ENCODE peak calls at places on chromosomes 2 and 18, in five cellular contexts. One of them, this sample, is unnamed.

GRCh38 chr2:133266075-133266925 is 302.0 kb downstream of the NCKAP5 start:
- DNase-seq in activated T-cell treated with anti-CD3 and anti-CD28 coated beads for 24 hours: no peak
- DNase-seq in B cell: no peak
- DNase-seq in activated effector memory CD4-positive, alpha-beta T cell treated with anti-CD3 and anti-CD28 coated beads, Interleukin-2, amount 50 U/mL, for 16 hours: no peak
- DNase-seq in sciatic nerve: no peak
- DNase-seq in this sample: no peak

GRCh38 chr18:58223717-58224424 is 179.8 kb downstream of the NEDD4L start:
- DNase-seq in activated T-cell treated with anti-CD3 and anti-CD28 coated beads for 24 hours: no peak
- DNase-seq in B cell: no peak
- DNase-seq in activated effector memory CD4-positive, alpha-beta T cell treated with anti-CD3 and anti-CD28 coated beads, Interleukin-2, amount 50 U/mL, for 16 hours: no peak
- DNase-seq in sciatic nerve: no peak
- DNase-seq in this sample: no peak

GRCh38 chr2:31388736-31389135 is 25.8 kb downstream of the XDH start:
- DNase-seq in activated T-cell treated with anti-CD3 and anti-CD28 coated beads for 24 hours: no peak
- DNase-seq in B cell: no peak
- DNase-seq in activated effector memory CD4-positive, alpha-beta T cell treated with anti-CD3 and anti-CD28 coated beads, Interleukin-2, amount 50 U/mL, for 16 hours: no peak
- DNase-seq in sciatic nerve: no peak
- DNase-seq in this sample: no peak

GRCh38 chr2:46984642-46985476 is 69.3 kb upstream of the MCFD2 start:
- DNase-seq in activated T-cell treated with anti-CD3 and anti-CD28 coated beads for 24 hours: peak
- DNase-seq in B cell: peak
- DNase-seq in activated effector memory CD4-positive, alpha-beta T cell treated with anti-CD3 and anti-CD28 coated beads, Interleukin-2, amount 50 U/mL, for 16 hours: peak
- DNase-seq in sciatic nerve: no peak
- DNase-seq in this sample: no peak

GRCh38 chr2:45343618-45344017 is 267.4 kb downstream of the SRBD1 start:
- DNase-seq in activated T-cell treated with anti-CD3 and anti-CD28 coated beads for 24 hours: no peak
- DNase-seq in B cell: no peak
- DNase-seq in activated effector memory CD4-positive, alpha-beta T cell treated with anti-CD3 and anti-CD28 coated beads, Interleukin-2, amount 50 U/mL, for 16 hours: no peak
- DNase-seq in sciatic nerve: no peak
- DNase-seq in this sample: no peak

GRCh38 chr2:39492095-39492590 is 55.1 kb upstream of the MAP4K3 start:
- DNase-seq in activated T-cell treated with anti-CD3 and anti-CD28 coated beads for 24 hours: peak
- DNase-seq in B cell: peak
- DNase-seq in activated effector memory CD4-positive, alpha-beta T cell treated with anti-CD3 and anti-CD28 coated beads, Interleukin-2, amount 50 U/mL, for 16 hours: no peak
- DNase-seq in sciatic nerve: no peak
- DNase-seq in this sample: no peak

GRCh38 chr2:29392774-29393173 is 277.6 kb downstream of the CLIP4 start:
- DNase-seq in activated T-cell treated with anti-CD3 and anti-CD28 coated beads for 24 hours: no peak
- DNase-seq in B cell: no peak
- DNase-seq in activated effector memory CD4-positive, alpha-beta T cell treated with anti-CD3 and anti-CD28 coated beads, Interleukin-2, amount 50 U/mL, for 16 hours: no peak
- DNase-seq in sciatic nerve: no peak
- DNase-seq in this sample: no peak

GRCh38 chr2:6864938-6865345 is 765 bp downstream of the CMPK2 start:
- DNase-seq in activated T-cell treated with anti-CD3 and anti-CD28 coated beads for 24 hours: no peak
- DNase-seq in B cell: peak
- DNase-seq in activated effector memory CD4-positive, alpha-beta T cell treated with anti-CD3 and anti-CD28 coated beads, Interleukin-2, amount 50 U/mL, for 16 hours: peak
- DNase-seq in sciatic nerve: no peak
- DNase-seq in this sample: no peak

GRCh38 chr2:28082131-28082530 is 191.6 kb downstream of the BABAM2 start:
- DNase-seq in activated T-cell treated with anti-CD3 and anti-CD28 coated beads for 24 hours: no peak
- DNase-seq in B cell: no peak
- DNase-seq in activated effector memory CD4-positive, alpha-beta T cell treated with anti-CD3 and anti-CD28 coated beads, Interleukin-2, amount 50 U/mL, for 16 hours: no peak
- DNase-seq in sciatic nerve: no peak
- DNase-seq in this sample: no peak

GRCh38 chr2:190578158-190579057 is 43.9 kb upstream of the NEMP2 start:
- DNase-seq in activated T-cell treated with anti-CD3 and anti-CD28 coated beads for 24 hours: no peak
- DNase-seq in B cell: peak
- DNase-seq in activated effector memory CD4-positive, alpha-beta T cell treated with anti-CD3 and anti-CD28 coated beads, Interleukin-2, amount 50 U/mL, for 16 hours: no peak
- DNase-seq in sciatic nerve: no peak
- DNase-seq in this sample: no peak

GRCh38 chr2:121561617-121562268 is 31.1 kb downstream of the RNU4ATAC start:
- DNase-seq in activated T-cell treated with anti-CD3 and anti-CD28 coated beads for 24 hours: no peak
- DNase-seq in B cell: no peak
- DNase-seq in activated effector memory CD4-positive, alpha-beta T cell treated with anti-CD3 and anti-CD28 coated beads, Interleukin-2, amount 50 U/mL, for 16 hours: no peak
- DNase-seq in sciatic nerve: no peak
- DNase-seq in this sample: no peak

GRCh38 chr2:206275274-206276160 is 1.1 kb downstream of the ZDBF2 start:
- DNase-seq in activated T-cell treated with anti-CD3 and anti-CD28 coated beads for 24 hours: no peak
- DNase-seq in B cell: peak
- DNase-seq in activated effector memory CD4-positive, alpha-beta T cell treated with anti-CD3 and anti-CD28 coated beads, Interleukin-2, amount 50 U/mL, for 16 hours: peak
- DNase-seq in sciatic nerve: no peak
- DNase-seq in this sample: no peak

GRCh38 chr18:63970803-63971191 is 916 bp downstream of the SERPINB8 start:
- DNase-seq in activated T-cell treated with anti-CD3 and anti-CD28 coated beads for 24 hours: no peak
- DNase-seq in B cell: no peak
- DNase-seq in activated effector memory CD4-positive, alpha-beta T cell treated with anti-CD3 and anti-CD28 coated beads, Interleukin-2, amount 50 U/mL, for 16 hours: no peak
- DNase-seq in sciatic nerve: peak
- DNase-seq in this sample: no peak

GRCh38 chr2:172434821-172435607 is 7.6 kb downstream of the ITGA6 start:
- DNase-seq in activated T-cell treated with anti-CD3 and anti-CD28 coated beads for 24 hours: no peak
- DNase-seq in B cell: peak
- DNase-seq in activated effector memory CD4-positive, alpha-beta T cell treated with anti-CD3 and anti-CD28 coated beads, Interleukin-2, amount 50 U/mL, for 16 hours: no peak
- DNase-seq in sciatic nerve: no peak
- DNase-seq in this sample: no peak

GRCh38 chr18:54296017-54296416 is 26.7 kb downstream of the POLI start:
- DNase-seq in activated T-cell treated with anti-CD3 and anti-CD28 coated beads for 24 hours: no peak
- DNase-seq in B cell: no peak
- DNase-seq in activated effector memory CD4-positive, alpha-beta T cell treated with anti-CD3 and anti-CD28 coated beads, Interleukin-2, amount 50 U/mL, for 16 hours: no peak
- DNase-seq in sciatic nerve: no peak
- DNase-seq in this sample: no peak

GRCh38 chr2:232897971-232898408 is 27.9 kb downstream of the SNORC start:
- DNase-seq in activated T-cell treated with anti-CD3 and anti-CD28 coated beads for 24 hours: peak
- DNase-seq in B cell: no peak
- DNase-seq in activated effector memory CD4-positive, alpha-beta T cell treated with anti-CD3 and anti-CD28 coated beads, Interleukin-2, amount 50 U/mL, for 16 hours: peak
- DNase-seq in sciatic nerve: no peak
- DNase-seq in this sample: no peak

GRCh38 chr2:109316091-109316490 is 187.1 kb downstream of the SH3RF3 start:
- DNase-seq in activated T-cell treated with anti-CD3 and anti-CD28 coated beads for 24 hours: no peak
- DNase-seq in B cell: no peak
- DNase-seq in activated effector memory CD4-positive, alpha-beta T cell treated with anti-CD3 and anti-CD28 coated beads, Interleukin-2, amount 50 U/mL, for 16 hours: no peak
- DNase-seq in sciatic nerve: no peak
- DNase-seq in this sample: no peak

GRCh38 chr2:6254446-6254845 is 562.3 kb downstream of the SOX11 start:
- DNase-seq in activated T-cell treated with anti-CD3 and anti-CD28 coated beads for 24 hours: no peak
- DNase-seq in B cell: no peak
- DNase-seq in activated effector memory CD4-positive, alpha-beta T cell treated with anti-CD3 and anti-CD28 coated beads, Interleukin-2, amount 50 U/mL, for 16 hours: no peak
- DNase-seq in sciatic nerve: no peak
- DNase-seq in this sample: no peak

GRCh38 chr18:23244431-23244830 is 109.1 kb downstream of the CABLES1 start:
- DNase-seq in activated T-cell treated with anti-CD3 and anti-CD28 coated beads for 24 hours: no peak
- DNase-seq in B cell: no peak
- DNase-seq in activated effector memory CD4-positive, alpha-beta T cell treated with anti-CD3 and anti-CD28 coated beads, Interleukin-2, amount 50 U/mL, for 16 hours: no peak
- DNase-seq in sciatic nerve: no peak
- DNase-seq in this sample: no peak

GRCh38 chr2:231512222-231512621 is 18.0 kb downstream of the NMUR1 start:
- DNase-seq in activated T-cell treated with anti-CD3 and anti-CD28 coated beads for 24 hours: no peak
- DNase-seq in B cell: no peak
- DNase-seq in activated effector memory CD4-positive, alpha-beta T cell treated with anti-CD3 and anti-CD28 coated beads, Interleukin-2, amount 50 U/mL, for 16 hours: no peak
- DNase-seq in sciatic nerve: no peak
- DNase-seq in this sample: peak

GRCh38 chr2:18436408-18437077 is 123.9 kb downstream of the RDH14 start:
- DNase-seq in activated T-cell treated with anti-CD3 and anti-CD28 coated beads for 24 hours: no peak
- DNase-seq in B cell: no peak
- DNase-seq in activated effector memory CD4-positive, alpha-beta T cell treated with anti-CD3 and anti-CD28 coated beads, Interleukin-2, amount 50 U/mL, for 16 hours: no peak
- DNase-seq in sciatic nerve: peak
- DNase-seq in this sample: no peak

GRCh38 chr2:189829092-189829843 is 45.0 kb downstream of the PMS1 start:
- DNase-seq in activated T-cell treated with anti-CD3 and anti-CD28 coated beads for 24 hours: no peak
- DNase-seq in B cell: no peak
- DNase-seq in activated effector memory CD4-positive, alpha-beta T cell treated with anti-CD3 and anti-CD28 coated beads, Interleukin-2, amount 50 U/mL, for 16 hours: no peak
- DNase-seq in sciatic nerve: no peak
- DNase-seq in this sample: no peak

GRCh38 chr2:61238221-61238620 is 76.2 kb downstream of the C2orf74 start:
- DNase-seq in activated T-cell treated with anti-CD3 and anti-CD28 coated beads for 24 hours: no peak
- DNase-seq in B cell: peak
- DNase-seq in activated effector memory CD4-positive, alpha-beta T cell treated with anti-CD3 and anti-CD28 coated beads, Interleukin-2, amount 50 U/mL, for 16 hours: no peak
- DNase-seq in sciatic nerve: no peak
- DNase-seq in this sample: no peak

GRCh38 chr2:161842751-161843433 is 218.7 kb downstream of the SLC4A10 start:
- DNase-seq in activated T-cell treated with anti-CD3 and anti-CD28 coated beads for 24 hours: no peak
- DNase-seq in B cell: no peak
- DNase-seq in activated effector memory CD4-positive, alpha-beta T cell treated with anti-CD3 and anti-CD28 coated beads, Interleukin-2, amount 50 U/mL, for 16 hours: no peak
- DNase-seq in sciatic nerve: no peak
- DNase-seq in this sample: no peak

GRCh38 chr2:53403836-53404413 is 363.7 kb upstream of the CHAC2 start:
- DNase-seq in activated T-cell treated with anti-CD3 and anti-CD28 coated beads for 24 hours: no peak
- DNase-seq in B cell: no peak
- DNase-seq in activated effector memory CD4-positive, alpha-beta T cell treated with anti-CD3 and anti-CD28 coated beads, Interleukin-2, amount 50 U/mL, for 16 hours: no peak
- DNase-seq in sciatic nerve: no peak
- DNase-seq in this sample: no peak